ENCODE peak calls at places on chromosomes 11 and 22, in seven cellular contexts. One of them, this sample, is unnamed. For H3K27me3, the result is how much of the 10 kb centered on the place peaks cover.

GRCh38 chr11:46298699-46299424 is 21.4 kb downstream of the CREB3L1 start:
- DNase-seq in cardiac muscle cell: peak
- DNase-seq in CD4-positive, alpha-beta T cell: no peak
- DNase-seq in adrenal gland: peak
- DNase-seq in brain microvascular endothelial cell: peak
- DNase-seq in mammary epithelial cell: peak
- DNase-seq in right atrium auricular region: no peak
- DNase-seq in this sample: no peak

GRCh38 chr11:110921742-110922200 is 209.5 kb upstream of the ARHGAP20 start:
- DNase-seq in cardiac muscle cell: peak
- DNase-seq in CD4-positive, alpha-beta T cell: no peak
- DNase-seq in adrenal gland: no peak
- DNase-seq in brain microvascular endothelial cell: no peak
- DNase-seq in mammary epithelial cell: no peak
- DNase-seq in right atrium auricular region: no peak
- DNase-seq in this sample: peak

GRCh38 chr22:31537019-31537535 is 40.7 kb downstream of the SFI1 start:
- DNase-seq in cardiac muscle cell: peak
- DNase-seq in CD4-positive, alpha-beta T cell: no peak
- DNase-seq in adrenal gland: no peak
- DNase-seq in brain microvascular endothelial cell: no peak
- DNase-seq in mammary epithelial cell: no peak
- DNase-seq in right atrium auricular region: no peak
- DNase-seq in this sample: no peak

GRCh38 chr22:47388778-47389177 is 626.3 kb downstream of the TBC1D22A start:
- DNase-seq in cardiac muscle cell: no peak
- DNase-seq in CD4-positive, alpha-beta T cell: no peak
- DNase-seq in adrenal gland: no peak
- DNase-seq in brain microvascular endothelial cell: no peak
- DNase-seq in mammary epithelial cell: no peak
- DNase-seq in right atrium auricular region: no peak
- DNase-seq in this sample: no peak

GRCh38 chr11:19660076-19660475 is 52.6 kb upstream of the NAV2 start:
- DNase-seq in cardiac muscle cell: no peak
- DNase-seq in CD4-positive, alpha-beta T cell: no peak
- DNase-seq in adrenal gland: no peak
- DNase-seq in brain microvascular endothelial cell: peak
- DNase-seq in mammary epithelial cell: peak
- DNase-seq in right atrium auricular region: no peak
- DNase-seq in this sample: peak

GRCh38 chr11:44628730-44629361 is 63.4 kb downstream of the CD82 start:
- DNase-seq in cardiac muscle cell: no peak
- DNase-seq in CD4-positive, alpha-beta T cell: no peak
- DNase-seq in adrenal gland: no peak
- DNase-seq in brain microvascular endothelial cell: no peak
- DNase-seq in mammary epithelial cell: no peak
- DNase-seq in right atrium auricular region: peak
- DNase-seq in this sample: no peak

GRCh38 chr22:46934746-46935491 is 172.5 kb downstream of the TBC1D22A start:
- DNase-seq in cardiac muscle cell: peak
- DNase-seq in CD4-positive, alpha-beta T cell: no peak
- DNase-seq in adrenal gland: peak
- DNase-seq in brain microvascular endothelial cell: peak
- DNase-seq in mammary epithelial cell: peak
- DNase-seq in right atrium auricular region: peak
- DNase-seq in this sample: peak

GRCh38 chr22:40199852-40200251 is 22.1 kb downstream of the TNRC6B start:
- DNase-seq in cardiac muscle cell: no peak
- DNase-seq in CD4-positive, alpha-beta T cell: no peak
- DNase-seq in adrenal gland: no peak
- DNase-seq in brain microvascular endothelial cell: no peak
- DNase-seq in mammary epithelial cell: no peak
- DNase-seq in right atrium auricular region: no peak
- DNase-seq in this sample: no peak

GRCh38 chr11:128716661-128717210 is 22.9 kb downstream of the FLI1 start:
- DNase-seq in cardiac muscle cell: peak
- DNase-seq in CD4-positive, alpha-beta T cell: peak
- DNase-seq in adrenal gland: no peak
- DNase-seq in brain microvascular endothelial cell: peak
- DNase-seq in mammary epithelial cell: no peak
- DNase-seq in right atrium auricular region: no peak
- DNase-seq in this sample: no peak

GRCh38 chr11:133413726-133414125 is 118.6 kb downstream of the OPCML start:
- DNase-seq in cardiac muscle cell: no peak
- DNase-seq in CD4-positive, alpha-beta T cell: no peak
- DNase-seq in adrenal gland: no peak
- DNase-seq in brain microvascular endothelial cell: no peak
- DNase-seq in mammary epithelial cell: no peak
- DNase-seq in right atrium auricular region: no peak
- DNase-seq in this sample: no peak

GRCh38 chr11:103594283-103594682 is 442.2 kb upstream of the DDI1 start:
- DNase-seq in cardiac muscle cell: no peak
- DNase-seq in CD4-positive, alpha-beta T cell: no peak
- DNase-seq in adrenal gland: no peak
- DNase-seq in brain microvascular endothelial cell: no peak
- DNase-seq in mammary epithelial cell: peak
- DNase-seq in right atrium auricular region: no peak
- DNase-seq in this sample: no peak

GRCh38 chr11:24531528-24531927 is 34.7 kb downstream of the LUZP2 start:
- DNase-seq in cardiac muscle cell: no peak
- DNase-seq in CD4-positive, alpha-beta T cell: no peak
- DNase-seq in adrenal gland: no peak
- DNase-seq in brain microvascular endothelial cell: no peak
- DNase-seq in mammary epithelial cell: no peak
- DNase-seq in right atrium auricular region: no peak
- DNase-seq in this sample: no peak

GRCh38 chr11:5815534-5815933 is 6.8 kb downstream of the OR52N2 start:
- DNase-seq in cardiac muscle cell: no peak
- DNase-seq in CD4-positive, alpha-beta T cell: no peak
- DNase-seq in adrenal gland: no peak
- DNase-seq in brain microvascular endothelial cell: no peak
- DNase-seq in mammary epithelial cell: no peak
- DNase-seq in right atrium auricular region: no peak
- DNase-seq in this sample: no peak

GRCh38 chr22:20027966-20028854 is 7.3 kb downstream of the TANGO2 start:
- DNase-seq in cardiac muscle cell: peak
- DNase-seq in CD4-positive, alpha-beta T cell: no peak
- DNase-seq in adrenal gland: no peak
- DNase-seq in brain microvascular endothelial cell: peak
- DNase-seq in mammary epithelial cell: no peak
- DNase-seq in right atrium auricular region: no peak
- DNase-seq in this sample: no peak

GRCh38 chr11:75307058-75307457 is 44.4 kb downstream of the ARRB1 start:
- DNase-seq in cardiac muscle cell: no peak
- DNase-seq in CD4-positive, alpha-beta T cell: no peak
- DNase-seq in adrenal gland: no peak
- DNase-seq in brain microvascular endothelial cell: no peak
- DNase-seq in mammary epithelial cell: no peak
- DNase-seq in right atrium auricular region: no peak
- DNase-seq in this sample: no peak
- H3K27ac ChIP-seq in cardiac muscle cell: no peak
- H3K27ac ChIP-seq in CD4-positive, alpha-beta T cell: no peak
- H3K27ac ChIP-seq in adrenal gland: no peak
- H3K27ac ChIP-seq in brain microvascular endothelial cell: no peak
- H3K27ac ChIP-seq in mammary epithelial cell: no peak
- H3K27ac ChIP-seq in right atrium auricular region: peak
- H3K27ac ChIP-seq in this sample: no peak

DNA sequence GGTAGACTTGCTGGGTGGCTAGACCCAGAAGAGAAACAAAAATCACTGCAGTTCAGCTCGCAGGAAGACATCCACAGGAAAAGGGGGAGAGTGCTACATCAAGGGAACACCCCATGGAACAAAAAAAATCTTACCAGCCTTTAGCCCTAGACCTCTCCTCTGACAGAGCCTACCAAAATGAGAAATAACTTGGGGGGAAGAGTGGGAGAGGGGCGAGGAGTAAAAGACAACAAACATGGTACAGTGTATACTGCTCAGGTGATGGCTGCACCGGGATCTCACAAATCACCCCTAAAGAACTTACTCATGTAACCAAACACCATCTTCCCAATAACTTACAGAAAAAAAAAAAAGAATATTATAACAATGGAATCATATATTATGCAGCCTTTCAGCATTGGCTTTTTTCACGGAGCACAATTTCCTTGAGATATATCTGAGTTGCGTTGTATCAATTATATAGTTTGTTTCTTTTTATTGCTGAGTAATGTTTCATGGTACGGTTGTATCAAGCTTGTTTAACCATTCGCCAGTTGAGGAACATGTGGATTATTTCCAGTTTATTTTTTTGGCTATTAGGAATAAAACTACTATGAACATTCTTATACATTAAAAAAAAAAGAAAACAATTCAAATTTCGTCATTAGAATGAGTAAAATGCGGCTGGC is 90.9 kb downstream of the ZNF280B start:
- DNase-seq in cardiac muscle cell: no peak
- DNase-seq in CD4-positive, alpha-beta T cell: no peak
- DNase-seq in adrenal gland: no peak
- DNase-seq in brain microvascular endothelial cell: no peak
- DNase-seq in mammary epithelial cell: no peak
- DNase-seq in right atrium auricular region: no peak
- DNase-seq in this sample: no peak
- H3K27me3 ChIP-seq in cardiac muscle cell: under half
- H3K27me3 ChIP-seq in CD4-positive, alpha-beta T cell: under half
- H3K27me3 ChIP-seq in adrenal gland: under half
- H3K27me3 ChIP-seq in brain microvascular endothelial cell: under half
- H3K27me3 ChIP-seq in mammary epithelial cell: under half
- H3K27me3 ChIP-seq in right atrium auricular region: under half
- H3K27me3 ChIP-seq in this sample: under half

GRCh38 chr11:109012996-109013395 is 348.1 kb downstream of the DDX10 start:
- DNase-seq in cardiac muscle cell: no peak
- DNase-seq in CD4-positive, alpha-beta T cell: no peak
- DNase-seq in adrenal gland: no peak
- DNase-seq in brain microvascular endothelial cell: no peak
- DNase-seq in mammary epithelial cell: no peak
- DNase-seq in right atrium auricular region: no peak
- DNase-seq in this sample: no peak
- H3K27ac ChIP-seq in cardiac muscle cell: no peak
- H3K27ac ChIP-seq in CD4-positive, alpha-beta T cell: no peak
- H3K27ac ChIP-seq in adrenal gland: no peak
- H3K27ac ChIP-seq in brain microvascular endothelial cell: no peak
- H3K27ac ChIP-seq in mammary epithelial cell: no peak
- H3K27ac ChIP-seq in right atrium auricular region: no peak
- H3K27ac ChIP-seq in this sample: no peak

DNA sequence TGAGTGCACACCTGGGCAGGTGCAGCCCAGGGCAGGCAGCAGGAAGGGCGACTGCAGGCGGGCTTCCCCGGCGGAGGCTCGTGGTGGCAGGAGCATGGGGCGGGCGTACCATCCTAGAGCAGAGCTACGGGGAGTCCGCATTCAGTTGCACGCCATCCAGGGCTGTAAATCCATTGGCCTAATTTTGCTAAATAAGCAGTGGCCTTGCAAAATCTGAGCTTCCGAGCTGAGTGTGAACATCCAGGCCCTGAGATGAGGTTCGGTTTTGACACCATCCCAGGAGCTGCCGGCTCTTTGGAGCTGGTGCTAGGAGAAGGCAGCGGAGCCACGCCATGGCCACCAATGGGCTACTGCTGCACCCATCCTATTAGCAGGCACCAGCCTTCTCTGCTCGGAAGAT is 664.8 kb downstream of the BRD1 start:
- DNase-seq in cardiac muscle cell: no peak
- DNase-seq in CD4-positive, alpha-beta T cell: no peak
- DNase-seq in adrenal gland: no peak
- DNase-seq in brain microvascular endothelial cell: no peak
- DNase-seq in mammary epithelial cell: no peak
- DNase-seq in right atrium auricular region: no peak
- DNase-seq in this sample: no peak
- H3K27me3 ChIP-seq in cardiac muscle cell: under half
- H3K27me3 ChIP-seq in CD4-positive, alpha-beta T cell: under half
- H3K27me3 ChIP-seq in adrenal gland: under half
- H3K27me3 ChIP-seq in brain microvascular endothelial cell: under half
- H3K27me3 ChIP-seq in mammary epithelial cell: under half
- H3K27me3 ChIP-seq in right atrium auricular region: under half
- H3K27me3 ChIP-seq in this sample: under half

GRCh38 chr11:27466363-27466762 is 6.2 kb downstream of the LGR4 start:
- DNase-seq in cardiac muscle cell: no peak
- DNase-seq in CD4-positive, alpha-beta T cell: no peak
- DNase-seq in adrenal gland: no peak
- DNase-seq in brain microvascular endothelial cell: no peak
- DNase-seq in mammary epithelial cell: peak
- DNase-seq in right atrium auricular region: no peak
- DNase-seq in this sample: no peak
- H3K27ac ChIP-seq in cardiac muscle cell: no peak
- H3K27ac ChIP-seq in CD4-positive, alpha-beta T cell: no peak
- H3K27ac ChIP-seq in adrenal gland: no peak
- H3K27ac ChIP-seq in brain microvascular endothelial cell: no peak
- H3K27ac ChIP-seq in mammary epithelial cell: peak
- H3K27ac ChIP-seq in right atrium auricular region: no peak
- H3K27ac ChIP-seq in this sample: peak

GRCh38 chr11:77040889-77041288 is 6.7 kb downstream of the B3GNT6 start:
- DNase-seq in cardiac muscle cell: no peak
- DNase-seq in CD4-positive, alpha-beta T cell: no peak
- DNase-seq in adrenal gland: no peak
- DNase-seq in brain microvascular endothelial cell: no peak
- DNase-seq in mammary epithelial cell: no peak
- DNase-seq in right atrium auricular region: no peak
- DNase-seq in this sample: no peak

GRCh38 chr11:77040401-77040777 is 6.2 kb downstream of the B3GNT6 start:
- DNase-seq in cardiac muscle cell: no peak
- DNase-seq in CD4-positive, alpha-beta T cell: no peak
- DNase-seq in adrenal gland: no peak
- DNase-seq in brain microvascular endothelial cell: no peak
- DNase-seq in mammary epithelial cell: no peak
- DNase-seq in right atrium auricular region: no peak
- DNase-seq in this sample: no peak

GRCh38 chr11:77038825-77039326 is 4.7 kb downstream of the B3GNT6 start:
- DNase-seq in cardiac muscle cell: no peak
- DNase-seq in CD4-positive, alpha-beta T cell: no peak
- DNase-seq in adrenal gland: no peak
- DNase-seq in brain microvascular endothelial cell: no peak
- DNase-seq in mammary epithelial cell: no peak
- DNase-seq in right atrium auricular region: no peak
- DNase-seq in this sample: no peak

GRCh38 chr11:77038029-77038824 is 4.0 kb downstream of the B3GNT6 start:
- DNase-seq in cardiac muscle cell: no peak
- DNase-seq in CD4-positive, alpha-beta T cell: no peak
- DNase-seq in adrenal gland: no peak
- DNase-seq in brain microvascular endothelial cell: no peak
- DNase-seq in mammary epithelial cell: no peak
- DNase-seq in right atrium auricular region: no peak
- DNase-seq in this sample: no peak

GRCh38 chr11:77039491-77040400 is 5.5 kb downstream of the B3GNT6 start:
- DNase-seq in cardiac muscle cell: peak
- DNase-seq in CD4-positive, alpha-beta T cell: no peak
- DNase-seq in adrenal gland: peak
- DNase-seq in brain microvascular endothelial cell: peak
- DNase-seq in mammary epithelial cell: peak
- DNase-seq in right atrium auricular region: no peak
- DNase-seq in this sample: peak
- H3K27me3 ChIP-seq in cardiac muscle cell: under half
- H3K27me3 ChIP-seq in CD4-positive, alpha-beta T cell: under half
- H3K27me3 ChIP-seq in adrenal gland: under half
- H3K27me3 ChIP-seq in brain microvascular endothelial cell: under half
- H3K27me3 ChIP-seq in mammary epithelial cell: under half
- H3K27me3 ChIP-seq in right atrium auricular region: under half
- H3K27me3 ChIP-seq in this sample: under half